ENCODE peak calls at places on chromosome 22, in seven cellular contexts. A, E, W, Z, U, M and D are unnamed samples.

GRCh38 chr22:42889290-42889689 is 32.2 kb upstream of the ARFGAP3 start:
- DNase-seq in A (no peak), E (no peak), W (no peak), Z (no peak), U (no peak), M (no peak), D (no peak)

GRCh38 chr22:19419464-19420178 is 11.9 kb downstream of the HIRA start:
- DNase-seq in A (no peak), E (peak), W (peak), Z (no peak), U (no peak), M (no peak), D (no peak)

GRCh38 chr22:45254789-45255261 is 14.1 kb upstream of the KIAA0930 start:
- DNase-seq in A (peak), E (peak), W (no peak), Z (no peak), U (no peak), M (no peak), D (no peak)

GRCh38 chr22:27062857-27063256 is 405.5 kb downstream of the MIAT start:
- DNase-seq in A (no peak), E (no peak), W (no peak), Z (no peak), U (no peak), M (no peak), D (no peak)

GRCh38 chr22:41571786-41572185 is 11.0 kb downstream of the CSDC2 start:
- DNase-seq in A (no peak), E (no peak), W (no peak), Z (no peak), U (no peak), M (no peak), D (no peak)

GRCh38 chr22:19855504-19856409 is 1.1 kb upstream of the GNB1L start:
- DNase-seq in A (peak), E (peak), W (peak), Z (peak), U (peak), M (peak), D (no peak)

GRCh38 chr22:23402275-23403151 is 177.6 kb downstream of the IGLL1 start:
- DNase-seq in A (peak), E (peak), W (peak), Z (peak), U (peak), M (peak), D (peak)

GRCh38 chr22:38519453-38520250 is 13.5 kb upstream of the DDX17 start:
- DNase-seq in A (no peak), E (no peak), W (no peak), Z (no peak), U (no peak), M (no peak), D (no peak)

GRCh38 chr22:27476729-27477128 is 324.8 kb downstream of the MN1 start:
- DNase-seq in A (peak), E (no peak), W (peak), Z (no peak), U (no peak), M (peak), D (no peak)

GRCh38 chr22:25853902-25854301 is 111.9 kb downstream of the MYO18B start:
- DNase-seq in A (peak), E (no peak), W (no peak), Z (no peak), U (no peak), M (no peak), D (no peak)

GRCh38 chr22:47279337-47279736 is 516.9 kb downstream of the TBC1D22A start:
- DNase-seq in A (no peak), E (no peak), W (no peak), Z (no peak), U (no peak), M (no peak), D (no peak)

GRCh38 chr22:46421272-46421671 is 85.8 kb downstream of the TRMU start:
- DNase-seq in A (no peak), E (peak), W (no peak), Z (no peak), U (peak), M (no peak), D (no peak)

GRCh38 chr22:26391623-26392022 is 37.4 kb upstream of the ASPHD2 start:
- DNase-seq in A (no peak), E (no peak), W (no peak), Z (no peak), U (no peak), M (no peak), D (no peak)

GRCh38 chr22:44839721-44840120 is 87.3 kb downstream of the ARHGAP8 start:
- DNase-seq in A (no peak), E (no peak), W (no peak), Z (no peak), U (no peak), M (no peak), D (no peak)

GRCh38 chr22:38996105-38996504 is 14.0 kb downstream of the APOBEC3B start:
- DNase-seq in A (no peak), E (no peak), W (no peak), Z (no peak), U (no peak), M (no peak), D (no peak)

GRCh38 chr22:45510376-45511232 is 7.9 kb downstream of the FBLN1 start:
- DNase-seq in A (no peak), E (no peak), W (no peak), Z (no peak), U (no peak), M (no peak), D (no peak)

GRCh38 chr22:48931452-48931851 is 896.2 kb downstream of the BRD1 start:
- DNase-seq in A (no peak), E (no peak), W (no peak), Z (no peak), U (no peak), M (no peak), D (no peak)

GRCh38 chr22:36244522-36245391 is 5.4 kb upstream of the APOL2 start:
- DNase-seq in A (no peak), E (no peak), W (peak), Z (peak), U (no peak), M (no peak), D (no peak)

GRCh38 chr22:43152001-43152354 is 619 bp downstream of the TSPO start:
- DNase-seq in A (no peak), E (peak), W (no peak), Z (no peak), U (no peak), M (no peak), D (no peak)

GRCh38 chr22:41367039-41367679 is 14.6 kb upstream of the TEF start:
- DNase-seq in A (peak), E (peak), W (peak), Z (peak), U (peak), M (peak), D (no peak)

GRCh38 chr22:47043835-47044721 is 281.6 kb downstream of the TBC1D22A start:
- DNase-seq in A (no peak), E (peak), W (peak), Z (no peak), U (peak), M (no peak), D (no peak)

GRCh38 chr22:42396621-42397331 is 35.4 kb downstream of the NFAM1 start:
- DNase-seq in A (no peak), E (peak), W (no peak), Z (no peak), U (no peak), M (no peak), D (no peak)

GRCh38 chr22:26897384-26897783 is 240.0 kb downstream of the MIAT start:
- DNase-seq in A (no peak), E (no peak), W (no peak), Z (no peak), U (no peak), M (no peak), D (no peak)

GRCh38 chr22:42343136-42343484 is 72.7 kb upstream of the TCF20 start:
- DNase-seq in A (no peak), E (peak), W (no peak), Z (no peak), U (no peak), M (peak), D (no peak)

GRCh38 chr22:42725606-42726355 is 5.1 kb upstream of the A4GALT start:
- DNase-seq in A (no peak), E (no peak), W (no peak), Z (no peak), U (no peak), M (no peak), D (no peak)

GRCh38 chr22:38038890-38039812 is 18.1 kb upstream of the PICK1 start:
- DNase-seq in A (no peak), E (no peak), W (no peak), Z (no peak), U (no peak), M (no peak), D (no peak)

GRCh38 chr22:38860291-38861169 is 11.5 kb downstream of the CBX6 start:
- DNase-seq in A (no peak), E (no peak), W (no peak), Z (no peak), U (peak), M (no peak), D (no peak)

GRCh38 chr22:16586170-16586569 is 6.4 kb downstream of the CCT8L2 start:
- DNase-seq in A (no peak), E (no peak), W (no peak), Z (no peak), U (no peak), M (no peak), D (no peak)

GRCh38 chr22:46515208-46516111 is 22.0 kb downstream of the CELSR1 start:
- DNase-seq in A (no peak), E (peak), W (peak), Z (no peak), U (no peak), M (no peak), D (no peak)

GRCh38 chr22:44046485-44047141 is 22.5 kb downstream of the PARVB start:
- DNase-seq in A (no peak), E (no peak), W (no peak), Z (no peak), U (no peak), M (no peak), D (no peak)

GRCh38 chr22:43956805-43957463 is 1.7 kb downstream of the SAMM50 start:
- DNase-seq in A (peak), E (no peak), W (no peak), Z (no peak), U (no peak), M (peak), D (no peak)

GRCh38 chr22:26599505-26599904 is 9.6 kb upstream of the TPST2 start:
- DNase-seq in A (no peak), E (no peak), W (no peak), Z (no peak), U (no peak), M (no peak), D (no peak)

GRCh38 chr22:43434601-43435311 is 22.9 kb downstream of the MPPED1 start:
- DNase-seq in A (no peak), E (no peak), W (no peak), Z (no peak), U (no peak), M (no peak), D (no peak)

GRCh38 chr22:29129644-29130201 is 56.9 kb downstream of the KREMEN1 start:
- DNase-seq in A (no peak), E (no peak), W (no peak), Z (no peak), U (peak), M (no peak), D (no peak)

GRCh38 chr22:48456449-48456848 is 1371.2 kb downstream of the BRD1 start:
- DNase-seq in A (no peak), E (no peak), W (no peak), Z (no peak), U (no peak), M (no peak), D (no peak)

GRCh38 chr22:37581534-37581933 is 1.6 kb upstream of the LGALS2 start:
- DNase-seq in A (peak), E (no peak), W (no peak), Z (peak), U (no peak), M (no peak), D (no peak)

GRCh38 chr22:18063311-18063710 is 14.5 kb upstream of the PEX26 start:
- DNase-seq in A (peak), E (no peak), W (no peak), Z (no peak), U (no peak), M (peak), D (no peak)

GRCh38 chr22:18064636-18065035 is 13.2 kb upstream of the PEX26 start:
- DNase-seq in A (peak), E (no peak), W (no peak), Z (no peak), U (no peak), M (no peak), D (no peak)

GRCh38 chr22:18067121-18067520 is 10.7 kb upstream of the PEX26 start:
- DNase-seq in A (no peak), E (no peak), W (no peak), Z (no peak), U (no peak), M (no peak), D (no peak)

GRCh38 chr22:18066181-18066859 is 11.5 kb upstream of the PEX26 start:
- DNase-seq in A (no peak), E (no peak), W (no peak), Z (no peak), U (no peak), M (no peak), D (no peak)

GRCh38 chr22:18065256-18065655 is 12.5 kb upstream of the PEX26 start:
- DNase-seq in A (peak), E (no peak), W (no peak), Z (no peak), U (no peak), M (no peak), D (no peak)
- TF ChIP-seq CTCF in A (no peak), E (no peak), W (no peak), Z (no peak), U (no peak), M (no peak), D (no peak)

GRCh38 chr22:50606561-50607365 is 6.2 kb downstream of the MAPK8IP2 start:
- DNase-seq in A (no peak), E (no peak), W (no peak), Z (no peak), U (no peak), M (no peak), D (no peak)

GRCh38 chr22:50604623-50605348 is 4.2 kb downstream of the MAPK8IP2 start:
- DNase-seq in A (no peak), E (no peak), W (no peak), Z (no peak), U (no peak), M (no peak), D (no peak)

GRCh38 chr22:50605349-50606074 is 4.9 kb downstream of the MAPK8IP2 start:
- DNase-seq in A (no peak), E (no peak), W (no peak), Z (no peak), U (no peak), M (no peak), D (no peak)

GRCh38 chr22:50607366-50608020 is 6.9 kb downstream of the MAPK8IP2 start:
- DNase-seq in A (no peak), E (no peak), W (no peak), Z (no peak), U (no peak), M (no peak), D (no peak)

GRCh38 chr22:50606126-50606525 is 5.5 kb downstream of the MAPK8IP2 start:
- DNase-seq in A (no peak), E (no peak), W (no peak), Z (no peak), U (no peak), M (no peak), D (no peak)
- TF ChIP-seq CTCF in A (no peak), E (no peak), W (no peak), Z (no peak), U (no peak), M (no peak), D (no peak)

DNA sequence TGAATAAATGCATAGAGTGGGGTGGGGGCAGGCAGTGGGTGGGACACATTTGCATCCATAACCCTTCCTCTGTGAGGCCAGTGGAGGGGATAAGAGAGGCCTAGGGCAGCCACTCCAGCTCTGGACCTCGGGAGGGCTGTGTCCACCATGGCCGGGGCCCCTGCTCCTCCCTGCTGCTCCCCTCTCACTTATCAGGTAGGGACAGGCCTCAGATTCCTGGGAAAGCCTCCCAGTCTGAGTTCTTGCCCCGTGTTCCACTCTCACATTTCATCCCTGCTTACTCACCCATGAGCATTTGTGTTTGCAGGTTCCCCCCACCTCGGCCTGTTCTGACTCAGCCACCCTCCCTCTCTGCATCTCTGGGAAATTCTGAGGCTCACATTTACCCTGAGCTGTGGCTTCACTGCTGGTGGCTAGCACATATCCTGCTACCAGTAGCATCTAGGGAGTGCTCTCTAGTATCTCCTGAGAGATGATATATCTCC is 128.7 kb upstream of the TOP3B start:
- DNase-seq in A (peak), E (peak), W (peak), Z (no peak), U (no peak), M (no peak), D (no peak)
- TF ChIP-seq CTCF in A (no peak), E (no peak), W (no peak), Z (no peak), U (no peak), M (no peak), D (no peak)

DNA sequence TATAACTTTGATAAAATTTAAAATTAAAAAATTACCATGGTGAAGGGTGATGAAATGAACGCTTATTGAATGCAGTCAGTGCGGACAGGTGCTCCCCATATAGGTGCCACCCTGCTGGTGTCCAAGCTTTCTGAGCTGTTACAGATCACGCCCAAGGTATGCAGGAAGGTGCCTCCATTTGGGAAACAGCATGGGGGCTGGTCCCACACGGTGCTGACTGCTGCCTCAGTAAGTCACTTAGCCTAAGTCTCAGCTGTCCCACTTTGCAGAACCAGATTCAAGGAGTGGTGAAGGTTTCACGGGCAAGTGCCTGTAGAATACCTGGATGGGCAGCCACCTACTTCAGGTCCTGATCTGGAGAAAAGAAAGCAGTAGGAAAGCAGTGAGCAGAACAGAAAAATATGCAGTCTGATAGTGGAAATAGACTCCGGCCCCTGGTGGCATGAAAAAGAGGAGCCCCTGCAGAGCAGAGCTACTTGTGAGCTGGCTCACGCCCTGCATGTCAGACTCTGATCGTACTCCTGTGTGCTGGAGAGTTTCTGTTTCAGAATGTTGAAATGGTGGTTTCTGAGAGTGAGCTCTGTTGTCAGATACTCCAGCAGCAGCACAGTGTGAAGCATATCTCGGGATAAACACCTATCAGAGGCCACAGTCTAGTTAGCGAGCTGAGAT is 33.2 kb downstream of the ADORA2A start:
- DNase-seq in A (no peak), E (peak), W (peak), Z (no peak), U (no peak), M (no peak), D (no peak)
- TF ChIP-seq CTCF in A (no peak), E (no peak), W (peak), Z (no peak), U (no peak), M (no peak), D (no peak)

DNA sequence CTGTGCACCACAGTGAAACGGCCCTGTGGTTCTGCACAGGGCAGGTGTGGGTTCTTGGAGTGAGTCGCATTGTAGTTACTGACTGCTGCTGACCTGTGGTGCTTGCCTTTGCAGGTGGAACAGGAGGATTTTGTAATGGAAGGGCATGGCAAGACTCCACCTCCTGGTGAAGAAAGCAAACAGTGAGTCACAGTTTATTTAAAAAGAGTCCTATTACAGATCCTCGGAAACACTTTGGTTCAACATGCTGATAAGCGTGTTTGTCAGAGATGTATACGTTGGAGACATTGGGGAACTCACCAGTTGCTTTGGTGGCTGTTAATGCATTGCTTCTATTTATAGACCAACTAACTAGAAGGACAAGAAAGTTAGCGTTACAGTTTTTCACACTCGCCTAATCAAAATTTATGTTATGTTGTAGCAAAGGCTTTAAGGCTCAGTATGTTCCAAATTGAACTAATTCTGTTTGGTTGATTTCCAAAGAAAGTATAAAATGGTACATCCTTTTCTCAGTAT is 21.7 kb upstream of the TNRC6B start:
- DNase-seq in A (peak), E (peak), W (peak), Z (no peak), U (no peak), M (no peak), D (no peak)
- TF ChIP-seq CTCF in A (no peak), E (no peak), W (peak), Z (peak), U (no peak), M (no peak), D (no peak)

DNA sequence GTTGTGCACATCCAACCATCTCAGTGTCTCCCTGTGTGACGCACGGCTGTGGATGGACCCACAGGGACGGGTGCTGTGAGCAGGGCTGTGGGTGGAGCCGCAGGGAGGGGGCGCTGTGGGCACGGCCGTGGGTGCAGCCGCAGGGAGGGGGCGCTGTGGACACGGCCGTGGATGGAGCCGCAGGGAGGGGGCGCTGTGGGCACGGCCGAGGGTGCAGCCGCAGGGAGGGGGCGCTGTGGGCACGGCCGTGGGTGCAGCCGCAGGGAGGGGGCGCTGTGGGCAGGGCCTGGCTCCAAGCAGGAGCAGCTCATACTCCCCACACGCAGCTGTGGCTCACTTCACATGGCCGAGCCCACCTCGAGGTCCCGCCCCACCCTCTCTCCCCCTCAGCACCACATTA is 6.0 kb upstream of the MAPK11 start:
- DNase-seq in A (peak), E (peak), W (peak), Z (peak), U (peak), M (no peak), D (peak)
- TF ChIP-seq CTCF in A (peak), E (peak), W (peak), Z (peak), U (peak), M (no peak), D (peak)